ENCODE peak calls at places on chromosomes 11 and 22, in five cellular contexts. One of them, this sample, is unnamed.

GRCh38 chr11:18479063-18479462 is 23.4 kb downstream of the LDHAL6A start:
- DNase-seq in fibroblast of mammary gland: no peak
- DNase-seq in body of pancreas: no peak
- DNase-seq in Peyer's patch: no peak
- DNase-seq in bronchial epithelial cell: no peak
- DNase-seq in this sample: no peak

GRCh38 chr11:2271077-2271326 is 614 bp upstream of the ASCL2 start:
- DNase-seq in fibroblast of mammary gland: no peak
- DNase-seq in body of pancreas: no peak
- DNase-seq in Peyer's patch: peak; percentile 62
- DNase-seq in bronchial epithelial cell: no peak
- DNase-seq in this sample: no peak

GRCh38 chr11:40513281-40513680 is 946.2 kb downstream of the LRRC4C start:
- DNase-seq in fibroblast of mammary gland: no peak
- DNase-seq in body of pancreas: no peak
- DNase-seq in Peyer's patch: no peak
- DNase-seq in bronchial epithelial cell: no peak
- DNase-seq in this sample: no peak

GRCh38 chr22:38313384-38313955 is 3.8 kb downstream of the CSNK1E start:
- DNase-seq in fibroblast of mammary gland: peak; percentile 97
- DNase-seq in body of pancreas: peak; percentile 42
- DNase-seq in Peyer's patch: no peak
- DNase-seq in bronchial epithelial cell: peak; percentile 89
- DNase-seq in this sample: no peak

GRCh38 chr22:31240011-31240410 is 27.9 kb downstream of the LIMK2 start:
- DNase-seq in fibroblast of mammary gland: no peak
- DNase-seq in body of pancreas: no peak
- DNase-seq in Peyer's patch: no peak
- DNase-seq in bronchial epithelial cell: no peak
- DNase-seq in this sample: peak; percentile 11

GRCh38 chr11:77069969-77070582 is 3.3 kb downstream of the CAPN5 start:
- DNase-seq in fibroblast of mammary gland: no peak
- DNase-seq in body of pancreas: no peak
- DNase-seq in Peyer's patch: no peak
- DNase-seq in bronchial epithelial cell: no peak
- DNase-seq in this sample: no peak

GRCh38 chr22:48739348-48740085 is 1088.2 kb downstream of the BRD1 start:
- DNase-seq in fibroblast of mammary gland: no peak
- DNase-seq in body of pancreas: no peak
- DNase-seq in Peyer's patch: peak; percentile 30
- DNase-seq in bronchial epithelial cell: no peak
- DNase-seq in this sample: no peak

GRCh38 chr11:2798951-2799761 is 86.4 kb downstream of the CDKN1C start:
- DNase-seq in fibroblast of mammary gland: no peak
- DNase-seq in body of pancreas: peak; percentile 7
- DNase-seq in Peyer's patch: peak; percentile 15
- DNase-seq in bronchial epithelial cell: no peak
- DNase-seq in this sample: no peak

GRCh38 chr11:61959678-61960077 is 7.8 kb downstream of the FTH1 start:
- DNase-seq in fibroblast of mammary gland: no peak
- DNase-seq in body of pancreas: peak; percentile 9
- DNase-seq in Peyer's patch: no peak
- DNase-seq in bronchial epithelial cell: no peak
- DNase-seq in this sample: no peak

GRCh38 chr22:31086703-31087330 is 5.7 kb downstream of the SMTN start:
- DNase-seq in fibroblast of mammary gland: no peak
- DNase-seq in body of pancreas: no peak
- DNase-seq in Peyer's patch: no peak
- DNase-seq in bronchial epithelial cell: peak; percentile 47
- DNase-seq in this sample: no peak

GRCh38 chr22:48750282-48750681 is 1077.4 kb downstream of the BRD1 start:
- DNase-seq in fibroblast of mammary gland: no peak
- DNase-seq in body of pancreas: no peak
- DNase-seq in Peyer's patch: no peak
- DNase-seq in bronchial epithelial cell: no peak
- DNase-seq in this sample: no peak

GRCh38 chr22:46951326-46951725 is 188.9 kb downstream of the TBC1D22A start:
- DNase-seq in fibroblast of mammary gland: no peak
- DNase-seq in body of pancreas: no peak
- DNase-seq in Peyer's patch: no peak
- DNase-seq in bronchial epithelial cell: no peak
- DNase-seq in this sample: no peak

GRCh38 chr11:123251656-123252344 is 56.8 kb upstream of the CLMP start:
- DNase-seq in fibroblast of mammary gland: peak; percentile 80
- DNase-seq in body of pancreas: peak; percentile 20
- DNase-seq in Peyer's patch: no peak
- DNase-seq in bronchial epithelial cell: no peak
- DNase-seq in this sample: no peak

GRCh38 chr22:26751217-26751616 is 93.8 kb downstream of the MIAT start:
- DNase-seq in fibroblast of mammary gland: no peak
- DNase-seq in body of pancreas: no peak
- DNase-seq in Peyer's patch: no peak
- DNase-seq in bronchial epithelial cell: no peak
- DNase-seq in this sample: no peak

GRCh38 chr22:25404556-25404922 is 159.9 kb upstream of the GRK3 start:
- DNase-seq in fibroblast of mammary gland: no peak
- DNase-seq in body of pancreas: no peak
- DNase-seq in Peyer's patch: no peak
- DNase-seq in bronchial epithelial cell: no peak
- DNase-seq in this sample: peak; percentile 39

GRCh38 chr11:25900814-25901213 is 431.1 kb upstream of the ANO3 start:
- DNase-seq in fibroblast of mammary gland: no peak
- DNase-seq in body of pancreas: no peak
- DNase-seq in Peyer's patch: no peak
- DNase-seq in bronchial epithelial cell: no peak
- DNase-seq in this sample: no peak

GRCh38 chr22:46376908-46377565 is 41.5 kb downstream of the TRMU start:
- DNase-seq in fibroblast of mammary gland: no peak
- DNase-seq in body of pancreas: peak; percentile 50
- DNase-seq in Peyer's patch: no peak
- DNase-seq in bronchial epithelial cell: no peak
- DNase-seq in this sample: no peak

GRCh38 chr22:38788016-38788415 is 5.9 kb downstream of the DNAL4 start:
- DNase-seq in fibroblast of mammary gland: peak; percentile 51
- DNase-seq in body of pancreas: no peak
- DNase-seq in Peyer's patch: no peak
- DNase-seq in bronchial epithelial cell: no peak
- DNase-seq in this sample: no peak

GRCh38 chr11:78946945-78947914 is 372.6 kb upstream of the NARS2 start:
- DNase-seq in fibroblast of mammary gland: peak; percentile 74
- DNase-seq in body of pancreas: no peak
- DNase-seq in Peyer's patch: no peak
- DNase-seq in bronchial epithelial cell: peak; percentile 40
- DNase-seq in this sample: no peak

GRCh38 chr11:126680109-126680508 is 320.5 kb downstream of the KIRREL3 start:
- DNase-seq in fibroblast of mammary gland: no peak
- DNase-seq in body of pancreas: no peak
- DNase-seq in Peyer's patch: no peak
- DNase-seq in bronchial epithelial cell: no peak
- DNase-seq in this sample: no peak

GRCh38 chr11:36376315-36376887 is 80.3 kb downstream of the PRR5L start:
- DNase-seq in fibroblast of mammary gland: peak; percentile 19
- DNase-seq in body of pancreas: peak; percentile 18
- DNase-seq in Peyer's patch: peak; percentile 72
- DNase-seq in bronchial epithelial cell: no peak
- DNase-seq in this sample: no peak

GRCh38 chr11:102047305-102047924 is at the start of gene CFAP300:
- DNase-seq in fibroblast of mammary gland: peak; percentile 66
- DNase-seq in body of pancreas: peak; percentile 71
- DNase-seq in Peyer's patch: peak; percentile 72
- DNase-seq in bronchial epithelial cell: peak; percentile 26
- DNase-seq in this sample: peak; percentile 94

GRCh38 chr11:94424662-94425061 is 23.4 kb upstream of the GPR83 start:
- DNase-seq in fibroblast of mammary gland: peak; percentile 7
- DNase-seq in body of pancreas: no peak
- DNase-seq in Peyer's patch: no peak
- DNase-seq in bronchial epithelial cell: peak; percentile 62
- DNase-seq in this sample: no peak

GRCh38 chr22:29456211-29456671 is 17.9 kb downstream of the RFPL1 start:
- DNase-seq in fibroblast of mammary gland: no peak
- DNase-seq in body of pancreas: no peak
- DNase-seq in Peyer's patch: no peak
- DNase-seq in bronchial epithelial cell: no peak
- DNase-seq in this sample: no peak

GRCh38 chr22:17077255-17077654 is 7.5 kb upstream of the IL17RA start:
- DNase-seq in fibroblast of mammary gland: peak; percentile 72
- DNase-seq in body of pancreas: no peak
- DNase-seq in Peyer's patch: no peak
- DNase-seq in bronchial epithelial cell: peak; percentile 41
- DNase-seq in this sample: no peak

GRCh38 chr11:82731691-82732277 is 1.9 kb downstream of the FAM181B start:
- DNase-seq in fibroblast of mammary gland: no peak
- DNase-seq in body of pancreas: no peak
- DNase-seq in Peyer's patch: no peak
- DNase-seq in bronchial epithelial cell: no peak
- DNase-seq in this sample: no peak

GRCh38 chr11:86440305-86440716 is 65.6 kb downstream of the CCDC81 start:
- DNase-seq in fibroblast of mammary gland: peak; percentile 92
- DNase-seq in body of pancreas: no peak
- DNase-seq in Peyer's patch: no peak
- DNase-seq in bronchial epithelial cell: no peak
- DNase-seq in this sample: no peak

GRCh38 chr11:12797996-12798395 is 123.8 kb downstream of the TEAD1 start:
- DNase-seq in fibroblast of mammary gland: no peak
- DNase-seq in body of pancreas: no peak
- DNase-seq in Peyer's patch: no peak
- DNase-seq in bronchial epithelial cell: no peak
- DNase-seq in this sample: no peak

GRCh38 chr11:24068197-24068596 is 428.7 kb upstream of the LUZP2 start:
- DNase-seq in fibroblast of mammary gland: no peak
- DNase-seq in body of pancreas: no peak
- DNase-seq in Peyer's patch: no peak
- DNase-seq in bronchial epithelial cell: no peak
- DNase-seq in this sample: no peak

GRCh38 chr11:65121447-65121864 is 478 bp downstream of the FAU start:
- DNase-seq in fibroblast of mammary gland: no peak
- DNase-seq in body of pancreas: no peak
- DNase-seq in Peyer's patch: peak; percentile 74
- DNase-seq in bronchial epithelial cell: no peak
- DNase-seq in this sample: peak; percentile 52

GRCh38 chr22:41417622-41418390 is 28.8 kb downstream of the TOB2 start:
- DNase-seq in fibroblast of mammary gland: no peak
- DNase-seq in body of pancreas: peak; percentile 99
- DNase-seq in Peyer's patch: peak; percentile 90
- DNase-seq in bronchial epithelial cell: no peak
- DNase-seq in this sample: no peak

GRCh38 chr22:43276311-43276710 is 66.9 kb downstream of the SCUBE1 start:
- DNase-seq in fibroblast of mammary gland: no peak
- DNase-seq in body of pancreas: no peak
- DNase-seq in Peyer's patch: no peak
- DNase-seq in bronchial epithelial cell: no peak
- DNase-seq in this sample: no peak

DNA sequence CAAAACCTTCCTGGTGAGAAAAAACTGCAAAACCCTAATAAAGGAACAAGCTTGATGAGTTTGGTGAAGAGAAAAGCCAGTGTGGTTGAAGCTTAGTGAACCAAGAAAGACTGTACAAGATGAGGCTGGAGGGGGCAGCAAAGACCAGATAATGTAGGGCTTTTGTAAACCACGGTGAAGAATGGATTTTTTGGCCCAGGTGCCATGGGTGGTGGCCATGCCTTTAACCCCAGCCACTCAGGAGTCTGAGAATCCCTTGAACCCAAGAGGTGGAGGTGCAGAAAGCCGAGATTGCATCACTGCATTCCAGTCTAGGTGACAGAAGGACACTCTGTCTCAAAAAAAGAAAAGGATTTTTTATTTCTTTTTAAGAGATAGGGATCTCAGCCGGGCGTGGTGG is 5.0 kb upstream of the ZDHHC5 start:
- DNase-seq in fibroblast of mammary gland: no peak
- DNase-seq in body of pancreas: no peak
- DNase-seq in Peyer's patch: no peak
- DNase-seq in bronchial epithelial cell: no peak
- DNase-seq in this sample: peak; percentile 58
- TF ChIP-seq CTCF in fibroblast of mammary gland: no peak
- TF ChIP-seq CTCF in body of pancreas: no peak
- TF ChIP-seq CTCF in Peyer's patch: no peak
- TF ChIP-seq CTCF in bronchial epithelial cell: peak; percentile 19
- TF ChIP-seq CTCF in this sample: peak; percentile 28

DNA sequence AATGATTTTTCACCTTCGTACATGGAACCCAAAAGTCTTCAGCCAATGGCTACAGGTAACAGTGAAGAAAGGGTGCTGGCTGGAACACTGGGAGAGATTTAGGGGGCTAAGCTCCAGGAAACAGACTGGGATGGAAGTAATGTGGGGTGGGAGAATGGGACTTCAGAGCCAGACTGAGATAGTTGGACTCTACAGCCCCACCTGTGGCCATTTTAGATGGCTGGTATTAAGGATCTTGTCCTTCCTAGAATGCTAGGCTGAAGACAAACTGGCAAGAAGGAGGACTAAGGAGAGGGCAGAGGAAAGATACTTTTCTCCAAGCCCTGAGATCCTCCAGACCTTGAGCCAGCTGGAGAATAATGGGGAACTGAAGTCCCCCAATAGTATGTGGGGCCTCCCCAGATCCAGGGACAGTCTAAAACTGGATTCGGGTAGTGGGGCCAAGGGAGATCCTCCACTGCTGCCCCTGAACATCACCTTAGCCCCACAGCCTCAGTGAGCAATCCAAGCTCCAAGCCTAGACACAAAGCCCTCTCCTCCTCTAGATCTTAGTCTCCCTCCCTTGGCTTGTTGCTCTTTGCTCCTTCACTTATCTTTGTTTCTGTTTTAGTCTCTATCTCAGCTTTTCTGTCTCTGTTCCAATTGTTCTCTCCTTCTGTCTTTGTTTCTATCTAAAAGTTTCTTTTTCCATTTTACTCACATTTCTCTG is 16.1 kb upstream of the RRAS2 start:
- DNase-seq in fibroblast of mammary gland: no peak
- DNase-seq in body of pancreas: no peak
- DNase-seq in Peyer's patch: no peak
- DNase-seq in bronchial epithelial cell: no peak
- DNase-seq in this sample: no peak
- TF ChIP-seq CTCF in fibroblast of mammary gland: peak; percentile 23
- TF ChIP-seq CTCF in body of pancreas: no peak
- TF ChIP-seq CTCF in Peyer's patch: no peak
- TF ChIP-seq CTCF in bronchial epithelial cell: no peak
- TF ChIP-seq CTCF in this sample: no peak

GRCh38 chr11:60944504-60945294 is 7.3 kb downstream of the SLC15A3 start:
- DNase-seq in fibroblast of mammary gland: no peak
- DNase-seq in body of pancreas: no peak
- DNase-seq in Peyer's patch: no peak
- DNase-seq in bronchial epithelial cell: no peak
- DNase-seq in this sample: no peak
- TF ChIP-seq CTCF in fibroblast of mammary gland: peak; percentile 25
- TF ChIP-seq CTCF in body of pancreas: no peak
- TF ChIP-seq CTCF in Peyer's patch: peak; percentile 14
- TF ChIP-seq CTCF in bronchial epithelial cell: peak; percentile 33
- TF ChIP-seq CTCF in this sample: no peak

DNA sequence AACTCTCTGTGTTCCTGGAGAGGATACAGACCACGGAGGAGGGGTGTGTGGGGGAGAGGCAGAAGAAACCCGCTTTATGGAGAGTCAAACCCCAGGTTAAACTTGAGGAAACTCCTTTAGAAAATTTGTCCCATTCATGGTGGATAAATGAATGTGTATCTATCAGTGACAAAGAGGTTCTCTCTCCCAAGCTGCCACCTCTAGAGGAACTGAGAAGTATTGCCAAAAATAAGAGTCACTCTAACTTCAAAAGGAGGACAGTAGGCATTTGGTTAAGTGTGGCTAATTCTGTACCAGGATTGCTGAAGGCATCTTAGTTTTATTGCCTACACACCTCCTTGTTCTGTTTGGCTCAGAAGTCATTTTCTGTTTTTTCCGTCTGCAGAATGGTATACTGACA is 189.0 kb upstream of the MPPED2 start:
- DNase-seq in fibroblast of mammary gland: no peak
- DNase-seq in body of pancreas: no peak
- DNase-seq in Peyer's patch: no peak
- DNase-seq in bronchial epithelial cell: no peak
- DNase-seq in this sample: no peak
- TF ChIP-seq CTCF in fibroblast of mammary gland: no peak
- TF ChIP-seq CTCF in body of pancreas: no peak
- TF ChIP-seq CTCF in Peyer's patch: no peak
- TF ChIP-seq CTCF in bronchial epithelial cell: no peak
- TF ChIP-seq CTCF in this sample: no peak

This sample was measured in Caco-2.